ENCODE peak calls at places on chromosomes 2 and 18, in nine cellular contexts. H is DMS153; A is COR-L47; V is ascending aorta; D is stimulated activated CD4-positive, alpha-beta T cell treated with anti-CD3 and anti-CD28 coated beads, Interleukin-15, amount 100 ng/mL, for 1 hour; X is SW480; Y is NCI-H1092; Q is left ventricle myocardium superior; N is Kasumi-1. B is an unnamed sample.

GRCh38 chr2:230319211-230319862 is 7.7 kb upstream of the SP140L start:
- DNase-seq in H (no peak), Y (no peak), V (no peak), A (no peak), Q (no peak), X (peak; percentile 17), D (peak; percentile 52), N (no peak), B (no peak)

GRCh38 chr2:137435176-137435575 is 529.1 kb upstream of the HNMT start:
- DNase-seq in A (no peak), Q (no peak), X (no peak), N (no peak), V (no peak), D (no peak), Y (no peak), H (no peak), B (no peak)

GRCh38 chr2:233418761-233419625 is 64.7 kb downstream of the DGKD start:
- DNase-seq in X (no peak), V (peak; percentile 45), A (no peak), H (peak; percentile 52), Q (peak; percentile 65), D (peak; percentile 23), N (peak; percentile 41), Y (no peak), B (no peak)

GRCh38 chr2:59804662-59805258 is 748.7 kb downstream of the BCL11A start:
- DNase-seq in V (no peak), A (no peak), Q (no peak), N (no peak), X (no peak), Y (peak; percentile 37), H (peak; percentile 13), D (no peak), B (no peak)

GRCh38 chr2:98868548-98869271 is 67.3 kb downstream of the CRACDL start:
- DNase-seq in Y (no peak), Q (no peak), V (no peak), D (no peak), H (no peak), N (no peak), X (no peak), A (no peak), B (peak; percentile 67)

GRCh38 chr2:134120718-134121630 is 132.9 kb upstream of the MGAT5 start:
- DNase-seq in N (peak; percentile 60), D (peak; percentile 34), X (peak; percentile 54), H (no peak), A (peak; percentile 32), V (no peak), Q (peak; percentile 83), Y (peak; percentile 15), B (peak; percentile 35)

GRCh38 chr2:200379481-200380120 is 73.1 kb downstream of the SPATS2L start:
- DNase-seq in D (no peak), Q (no peak), A (no peak), H (no peak), V (no peak), N (no peak), Y (no peak), X (no peak), B (no peak)

GRCh38 chr18:2532797-2533196 is 38.5 kb downstream of the METTL4 start:
- DNase-seq in V (no peak), Q (no peak), H (no peak), N (no peak), A (no peak), D (no peak), X (no peak), Y (no peak), B (no peak)

GRCh38 chr18:57841568-57841967 is 38.5 kb upstream of the ATP8B1 start:
- DNase-seq in N (no peak), Q (no peak), A (no peak), D (no peak), X (no peak), V (no peak), H (no peak), Y (no peak), B (no peak)

GRCh38 chr2:52724585-52724984 is 1043.0 kb upstream of the CHAC2 start:
- DNase-seq in N (no peak), Q (no peak), A (no peak), X (no peak), Y (no peak), V (no peak), D (no peak), H (no peak), B (no peak)

GRCh38 chr2:53202063-53202462 is 565.5 kb upstream of the CHAC2 start:
- DNase-seq in X (peak; percentile 77), Y (no peak), A (peak; percentile 23), N (peak; percentile 35), V (no peak), Q (no peak), D (no peak), H (peak; percentile 49), B (peak; percentile 87)

B was measured in HT-29.